ENCODE peak calls at places on chromosomes 12 and 14, in six cellular contexts. O is germinal center, Y is epithelial cell of prostate, N is T-cell, L is AG20443, Z is ureter. A is an unnamed sample.

GRCh38 chr14:95039259-95039992 is 117.9 kb downstream of the DICER1 start:
- DNase-seq in L (no peak), Z (no peak), O (no peak), N (no peak), Y (no peak), A (no peak)

GRCh38 chr14:64729386-64730060 is 25.3 kb downstream of the PLEKHG3 start:
- DNase-seq in Y (no peak), O (no peak), Z (no peak), N (no peak), L (no peak), A (no peak)

GRCh38 chr12:91732086-91732485 is 413.6 kb downstream of the BTG1 start:
- DNase-seq in N (no peak), Z (no peak), Y (peak), L (no peak), O (no peak), A (no peak)

GRCh38 chr12:23174917-23175316 is 549.9 kb downstream of the ETNK1 start:
- DNase-seq in Z (no peak), N (no peak), O (no peak), L (no peak), Y (no peak), A (no peak)

GRCh38 chr12:71397433-71397954 is 42.1 kb upstream of the LGR5 start:
- DNase-seq in N (no peak), L (peak), Y (no peak), O (no peak), Z (no peak), A (no peak)

GRCh38 chr12:11202811-11203210 is 16.1 kb upstream of the TAS2R42 start:
- DNase-seq in Z (no peak), O (no peak), N (no peak), Y (no peak), L (peak), A (no peak)

GRCh38 chr12:48659863-48660262 is 22.2 kb downstream of the KANSL2 start:
- DNase-seq in L (no peak), O (no peak), N (no peak), Z (no peak), Y (no peak), A (no peak)

GRCh38 chr14:69059658-69060648 is 80.9 kb upstream of the ACTN1 start:
- DNase-seq in L (peak), Y (no peak), Z (peak), O (no peak), N (no peak), A (no peak)

GRCh38 chr12:1527789-1528188 is 66.6 kb downstream of the FBXL14 start:
- DNase-seq in N (no peak), L (peak), O (no peak), Y (peak), Z (no peak), A (no peak)

GRCh38 chr14:31716208-31716607 is 155.0 kb downstream of the NUBPL start:
- DNase-seq in Y (no peak), Z (no peak), O (no peak), N (no peak), L (no peak), A (no peak)

GRCh38 chr12:49983892-49984291 is 11.1 kb downstream of the AQP6 start:
- DNase-seq in Z (no peak), O (no peak), Y (no peak), L (peak), N (no peak), A (no peak)

GRCh38 chr12:116236148-116236731 is 41.3 kb downstream of the MED13L start:
- DNase-seq in Y (no peak), N (peak), O (peak), L (peak), Z (no peak), A (no peak)

GRCh38 chr14:64549805-64550538 is at the start of gene PPP1R36:
- DNase-seq in Z (no peak), Y (no peak), N (peak), L (peak), O (peak), A (no peak)

GRCh38 chr12:129394416-129394815 is 509.4 kb downstream of the TMEM132D start:
- DNase-seq in Y (no peak), O (no peak), Z (no peak), N (no peak), L (no peak), A (no peak)

GRCh38 chr14:63432228-63432627 is 110.9 kb downstream of the PPP2R5E start:
- DNase-seq in O (no peak), L (no peak), N (no peak), Y (no peak), Z (no peak), A (no peak)

GRCh38 chr14:50882932-50883826 is 11.3 kb downstream of the ABHD12B start:
- DNase-seq in L (no peak), O (no peak), Z (peak), N (no peak), Y (no peak), A (peak)

GRCh38 chr14:65299837-65300236 is 112.7 kb upstream of the FUT8 start:
- DNase-seq in Y (no peak), O (no peak), N (no peak), Z (no peak), L (no peak), A (peak)

GRCh38 chr14:50964683-50965390 is 20.6 kb upstream of the PYGL start:
- DNase-seq in Y (peak), O (no peak), N (no peak), L (peak), Z (peak), A (no peak)

GRCh38 chr14:20757963-20758362 is 10.2 kb upstream of the EDDM3B start:
- DNase-seq in Y (no peak), N (peak), O (peak), Z (no peak), L (no peak), A (no peak)

GRCh38 chr12:118391836-118392235 is 15.5 kb downstream of the SUDS3 start:
- DNase-seq in O (no peak), N (no peak), L (no peak), Y (no peak), Z (no peak), A (no peak)

GRCh38 chr12:3576891-3577290 is 85.9 kb downstream of the PRMT8 start:
- DNase-seq in O (no peak), Z (no peak), L (no peak), Y (no peak), N (no peak), A (no peak)

GRCh38 chr12:96371138-96371786 is 29.0 kb downstream of the CDK17 start:
- DNase-seq in Y (no peak), Z (no peak), L (no peak), O (no peak), N (no peak), A (no peak)

GRCh38 chr12:28313631-28314030 is 123.4 kb downstream of the CCDC91 start:
- DNase-seq in Z (no peak), L (peak), Y (no peak), O (no peak), N (no peak), A (no peak)